ENCODE peak calls at places on chromosomes 7 and 10, in four cellular contexts. One of them, this sample, is unnamed.

GRCh38 chr7:96740130-96740529 is 30.5 kb upstream of the SEM1 start:
- DNase-seq in PC-3: no peak
- DNase-seq in GM23248: no peak
- DNase-seq in body of pancreas: no peak
- DNase-seq in this sample: no peak

GRCh38 chr10:45495438-45496152 is 121.6 kb downstream of the ALOX5 start:
- DNase-seq in PC-3: peak; percentile 10
- DNase-seq in body of pancreas: no peak
- DNase-seq in GM23248: peak; percentile 35
- DNase-seq in this sample: no peak

GRCh38 chr7:4265056-4265455 is 417.0 kb upstream of the FOXK1 start:
- DNase-seq in PC-3: no peak
- DNase-seq in GM23248: no peak
- DNase-seq in body of pancreas: no peak
- DNase-seq in this sample: no peak

GRCh38 chr10:13787015-13787421 is 200.3 kb downstream of the PRPF18 start:
- DNase-seq in body of pancreas: no peak
- DNase-seq in GM23248: no peak
- DNase-seq in PC-3: no peak
- DNase-seq in this sample: peak; percentile 91

GRCh38 chr10:48594799-48595198 is 10.1 kb downstream of the ARHGAP22 start:
- DNase-seq in GM23248: no peak
- DNase-seq in PC-3: no peak
- DNase-seq in body of pancreas: no peak
- DNase-seq in this sample: no peak

GRCh38 chr10:124409696-124410095 is 9.0 kb downstream of the OAT start:
- DNase-seq in GM23248: no peak
- DNase-seq in PC-3: no peak
- DNase-seq in body of pancreas: no peak
- DNase-seq in this sample: no peak

GRCh38 chr10:31912898-31913847 is 15.5 kb downstream of the ARHGAP12 start:
- DNase-seq in GM23248: peak; percentile 61
- DNase-seq in PC-3: no peak
- DNase-seq in body of pancreas: no peak
- DNase-seq in this sample: no peak

GRCh38 chr10:71229726-71230655 is 17.6 kb downstream of the UNC5B start:
- DNase-seq in GM23248: no peak
- DNase-seq in PC-3: no peak
- DNase-seq in body of pancreas: no peak
- DNase-seq in this sample: no peak

GRCh38 chr7:23276381-23276780 is 22.8 kb upstream of the MALSU1 start:
- DNase-seq in PC-3: peak; percentile 23
- DNase-seq in body of pancreas: no peak
- DNase-seq in GM23248: peak; percentile 10
- DNase-seq in this sample: no peak

GRCh38 chr10:34473174-34474059 is 341.7 kb downstream of the PARD3 start:
- DNase-seq in PC-3: no peak
- DNase-seq in GM23248: no peak
- DNase-seq in body of pancreas: no peak
- DNase-seq in this sample: no peak

GRCh38 chr7:115933463-115933862 is 97.1 kb downstream of the TFEC start:
- DNase-seq in body of pancreas: no peak
- DNase-seq in PC-3: no peak
- DNase-seq in GM23248: peak; percentile 29
- DNase-seq in this sample: no peak

GRCh38 chr7:18495412-18496335 is at the start of gene HDAC9:
- DNase-seq in GM23248: peak; percentile 83
- DNase-seq in PC-3: no peak
- DNase-seq in body of pancreas: peak; percentile 12
- DNase-seq in this sample: peak; percentile 51

GRCh38 chr10:127993281-127993680 is 86.4 kb downstream of the PTPRE start:
- DNase-seq in GM23248: no peak
- DNase-seq in PC-3: no peak
- DNase-seq in body of pancreas: no peak
- DNase-seq in this sample: no peak

GRCh38 chr7:10237306-10237705 is 736.4 kb upstream of the PHF14 start:
- DNase-seq in body of pancreas: peak; percentile 15
- DNase-seq in GM23248: no peak
- DNase-seq in PC-3: peak; percentile 6
- DNase-seq in this sample: peak; percentile 89

GRCh38 chr10:122646511-122647382 is 52.9 kb downstream of the C10orf120 start:
- DNase-seq in body of pancreas: no peak
- DNase-seq in PC-3: no peak
- DNase-seq in GM23248: peak; percentile 16
- DNase-seq in this sample: no peak

GRCh38 chr7:141362580-141363435 is 188.4 kb upstream of the AGK start:
- DNase-seq in GM23248: peak; percentile 74
- DNase-seq in body of pancreas: no peak
- DNase-seq in PC-3: peak; percentile 67
- DNase-seq in this sample: peak; percentile 75

GRCh38 chr7:122884186-122884585 is 2.1 kb downstream of the CADPS2 start:
- DNase-seq in GM23248: no peak
- DNase-seq in body of pancreas: peak; percentile 10
- DNase-seq in PC-3: peak; percentile 60
- DNase-seq in this sample: no peak

GRCh38 chr7:43729214-43729923 is at the start of gene COA1:
- DNase-seq in body of pancreas: peak; percentile 88
- DNase-seq in GM23248: peak; percentile 96
- DNase-seq in PC-3: peak; percentile 91
- DNase-seq in this sample: peak; percentile 84

GRCh38 chr10:28910960-28911359 is 233.6 kb downstream of the BAMBI start:
- DNase-seq in GM23248: peak; percentile 46
- DNase-seq in PC-3: peak; percentile 51
- DNase-seq in body of pancreas: no peak
- DNase-seq in this sample: peak; percentile 25

GRCh38 chr7:113414636-113415035 is 296.3 kb upstream of the SMIM30 start:
- DNase-seq in GM23248: no peak
- DNase-seq in PC-3: no peak
- DNase-seq in body of pancreas: no peak
- DNase-seq in this sample: no peak

GRCh38 chr10:125414998-125415397 is 254.6 kb upstream of the CTBP2 start:
- DNase-seq in PC-3: no peak
- DNase-seq in body of pancreas: no peak
- DNase-seq in GM23248: no peak
- DNase-seq in this sample: peak; percentile 40

GRCh38 chr10:86440874-86441838 is 74.6 kb upstream of the GRID1 start:
- DNase-seq in GM23248: peak; percentile 92
- DNase-seq in body of pancreas: no peak
- DNase-seq in PC-3: peak; percentile 28
- DNase-seq in this sample: peak; percentile 96

GRCh38 chr7:129376778-129377700 is 57.2 kb upstream of the STRIP2 start:
- DNase-seq in body of pancreas: no peak
- DNase-seq in PC-3: peak; percentile 28
- DNase-seq in GM23248: peak; percentile 37
- DNase-seq in this sample: no peak

GRCh38 chr10:118101501-118101900 is 54.8 kb upstream of the RAB11FIP2 start:
- DNase-seq in GM23248: peak; percentile 78
- DNase-seq in PC-3: no peak
- DNase-seq in body of pancreas: no peak
- DNase-seq in this sample: no peak

GRCh38 chr7:141262101-141262819 is 188.4 kb downstream of the TMEM178B start:
- DNase-seq in body of pancreas: no peak
- DNase-seq in PC-3: no peak
- DNase-seq in GM23248: peak; percentile 26
- DNase-seq in this sample: peak; percentile 4

GRCh38 chr7:12477620-12478019 is 74.0 kb upstream of the VWDE start:
- DNase-seq in body of pancreas: no peak
- DNase-seq in GM23248: peak; percentile 15
- DNase-seq in PC-3: no peak
- DNase-seq in this sample: no peak

GRCh38 chr7:142797799-142798377 is 27.1 kb downstream of the PRSS2 start:
- DNase-seq in PC-3: no peak
- DNase-seq in body of pancreas: no peak
- DNase-seq in GM23248: peak; percentile 23
- DNase-seq in this sample: no peak

GRCh38 chr10:132748135-132748534 is 37.8 kb downstream of the NKX6-2 start:
- DNase-seq in body of pancreas: no peak
- DNase-seq in GM23248: no peak
- DNase-seq in PC-3: no peak
- DNase-seq in this sample: no peak

GRCh38 chr10:36172574-36172973 is 530.5 kb upstream of the FZD8 start:
- DNase-seq in PC-3: peak; percentile 90
- DNase-seq in GM23248: peak; percentile 68
- DNase-seq in body of pancreas: no peak
- DNase-seq in this sample: peak; percentile 89

GRCh38 chr7:93558705-93559614 is 15.6 kb downstream of the CALCR start:
- DNase-seq in GM23248: peak; percentile 7
- DNase-seq in body of pancreas: peak; percentile 6
- DNase-seq in PC-3: no peak
- DNase-seq in this sample: peak; percentile 48

GRCh38 chr7:66359656-66360211 is 154.6 kb downstream of the TPST1 start:
- DNase-seq in body of pancreas: peak; percentile 22
- DNase-seq in PC-3: no peak
- DNase-seq in GM23248: no peak
- DNase-seq in this sample: no peak

GRCh38 chr7:29825750-29826529 is 19.6 kb downstream of the WIPF3 start:
- DNase-seq in GM23248: no peak
- DNase-seq in body of pancreas: no peak
- DNase-seq in PC-3: no peak
- DNase-seq in this sample: no peak

GRCh38 chr10:101301111-101301731 is 52.7 kb upstream of the BTRC start:
- DNase-seq in PC-3: peak; percentile 66
- DNase-seq in body of pancreas: peak; percentile 45
- DNase-seq in GM23248: peak; percentile 44
- DNase-seq in this sample: peak; percentile 27

DNA sequence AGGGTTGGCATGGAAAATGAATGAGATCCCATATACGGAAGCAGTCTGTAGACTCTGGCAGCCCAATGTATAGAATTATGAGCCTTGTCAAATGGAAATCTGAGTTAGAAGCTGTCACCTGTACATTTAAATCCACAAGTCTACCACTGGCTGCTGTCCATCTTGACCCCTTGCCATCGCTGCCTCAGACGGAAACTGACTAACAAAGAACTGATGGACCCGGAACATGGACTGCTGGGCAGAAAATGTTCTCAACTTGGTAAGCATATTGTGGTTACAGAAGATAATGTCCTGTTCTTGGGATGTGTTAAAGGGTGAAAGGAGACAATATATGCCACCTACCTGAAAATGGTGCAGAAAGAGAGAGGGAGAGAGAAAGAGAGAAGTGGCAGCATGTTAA is 37.5 kb downstream of the PARP12 start:
- DNase-seq in GM23248: no peak
- DNase-seq in PC-3: no peak
- DNase-seq in body of pancreas: no peak
- DNase-seq in this sample: no peak
- H3K27ac ChIP-seq in GM23248: no peak overlapping the region
- H3K27ac ChIP-seq in PC-3: no peak overlapping the region
- H3K27ac ChIP-seq in body of pancreas: no peak overlapping the region
- H3K27ac ChIP-seq in this sample: no peak overlapping the region

DNA sequence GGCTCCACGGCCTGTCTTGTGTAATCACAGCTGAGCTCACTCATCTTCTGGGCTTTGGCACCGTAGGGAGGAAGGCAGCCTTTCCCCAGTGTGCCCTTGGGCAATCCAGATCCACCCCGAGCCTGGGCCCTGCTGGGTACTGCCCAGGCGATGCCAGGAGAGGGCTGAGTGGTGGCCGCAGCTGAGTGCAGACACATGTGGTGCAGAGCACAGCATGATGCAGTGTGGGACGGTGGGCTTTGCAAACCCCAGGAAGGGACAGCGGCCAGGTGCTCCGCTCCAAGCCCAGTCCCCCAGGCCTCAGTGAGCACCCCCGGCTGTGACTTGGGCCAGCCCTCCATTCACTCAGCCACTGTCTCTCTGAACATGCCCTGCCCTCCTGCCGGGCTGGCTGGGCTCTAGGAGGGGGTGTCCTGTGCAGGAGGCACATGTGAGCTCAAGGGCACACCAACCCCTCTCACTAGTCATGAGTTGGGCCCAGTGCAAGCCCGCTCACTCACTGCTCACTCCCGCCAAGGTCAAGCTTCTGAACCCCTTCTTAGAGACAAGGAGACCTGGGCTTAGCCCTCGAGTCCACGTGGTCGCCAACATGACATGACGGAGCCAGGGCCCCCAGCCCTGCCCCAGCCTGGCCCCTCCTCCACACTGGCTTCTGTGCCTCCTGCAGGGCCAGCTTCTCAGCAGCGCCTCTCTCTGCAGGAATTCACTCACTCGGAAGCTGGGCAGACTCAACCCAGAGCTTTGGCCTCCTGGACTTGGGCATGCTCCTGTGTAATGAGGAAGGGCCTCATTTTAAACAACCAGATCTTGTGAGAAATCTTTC is 77.5 kb upstream of the INSIG1 start:
- DNase-seq in PC-3: no peak
- DNase-seq in GM23248: peak; percentile 65
- DNase-seq in body of pancreas: peak; percentile 56
- DNase-seq in this sample: no peak
- H3K27ac ChIP-seq in PC-3: no peak overlapping the region
- H3K27ac ChIP-seq in GM23248: no peak overlapping the region
- H3K27ac ChIP-seq in body of pancreas: peak overlapping the region; percentile 71
- H3K27ac ChIP-seq in this sample: no peak overlapping the region

DNA sequence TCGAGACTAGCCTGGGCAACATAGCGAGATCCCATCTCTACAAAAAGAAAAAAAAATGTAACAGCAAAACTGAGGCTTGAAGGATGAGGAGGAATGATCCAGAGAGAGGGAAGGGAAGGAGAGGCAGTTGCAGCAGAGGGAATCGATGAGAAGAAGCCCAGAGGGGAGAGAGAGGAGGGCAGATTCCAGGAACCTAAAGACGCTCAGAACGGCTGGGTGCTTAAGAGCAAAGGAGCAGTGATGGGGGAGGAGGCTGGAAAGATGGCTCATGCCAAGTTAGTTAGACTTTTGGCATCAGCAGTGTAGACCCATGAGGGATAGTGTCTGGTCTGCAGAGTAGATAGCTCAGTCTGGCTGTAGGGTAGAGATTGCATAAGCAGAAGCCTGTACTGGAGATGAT is 10.3 kb upstream of the MUC17 start:
- DNase-seq in PC-3: no peak
- DNase-seq in body of pancreas: no peak
- DNase-seq in GM23248: no peak
- DNase-seq in this sample: no peak
- H3K27ac ChIP-seq in PC-3: no peak overlapping the region
- H3K27ac ChIP-seq in body of pancreas: no peak overlapping the region
- H3K27ac ChIP-seq in GM23248: no peak overlapping the region
- H3K27ac ChIP-seq in this sample: no peak overlapping the region

GRCh38 chr7:2954433-2954853 is 89.2 kb downstream of the CARD11 start:
- DNase-seq in PC-3: no peak
- DNase-seq in body of pancreas: no peak
- DNase-seq in GM23248: no peak
- DNase-seq in this sample: no peak
- H3K27ac ChIP-seq in PC-3: no peak overlapping the region
- H3K27ac ChIP-seq in body of pancreas: no peak overlapping the region
- H3K27ac ChIP-seq in GM23248: no peak overlapping the region
- H3K27ac ChIP-seq in this sample: no peak overlapping the region

GRCh38 chr10:5977471-5978370 is at the start of gene IL15RA:
- DNase-seq in GM23248: peak; percentile 86
- DNase-seq in PC-3: peak; percentile 77
- DNase-seq in body of pancreas: peak; percentile 85
- DNase-seq in this sample: peak; percentile 25
- H3K27ac ChIP-seq in GM23248: peak within 1 kb of the TSS; percentile 27
- H3K27ac ChIP-seq in PC-3: peak within 1 kb of the TSS; percentile 37
- H3K27ac ChIP-seq in body of pancreas: peak within 1 kb of the TSS; percentile 99
- H3K27ac ChIP-seq in this sample: peak within 1 kb of the TSS; percentile 8

GRCh38 chr10:119320981-119321380 is 113.6 kb downstream of the GRK5 start:
- DNase-seq in GM23248: no peak
- DNase-seq in PC-3: no peak
- DNase-seq in body of pancreas: no peak
- DNase-seq in this sample: no peak
- H3K27ac ChIP-seq in GM23248: no peak overlapping the region
- H3K27ac ChIP-seq in PC-3: no peak overlapping the region
- H3K27ac ChIP-seq in body of pancreas: no peak overlapping the region
- H3K27ac ChIP-seq in this sample: no peak overlapping the region

This sample was measured in brain microvascular endothelial cell.